ENCODE peak calls at places on chromosomes 4 and X, in six cellular contexts. K, X, A, F, L and T are unnamed samples.
A peak's percentile ranks its signal among the peaks of the same experiment; 100 is the strongest.

GRCh38 chr4:103915224-103915869 is 195.6 kb upstream of the TACR3 start:
- DNase-seq in K (no peak), X (no peak), A (peak; percentile 17), F (peak; percentile 33), L (no peak), T (no peak)

GRCh38 chr4:99801005-99801699 is 15.5 kb upstream of the DAPP1 start:
- DNase-seq in K (no peak), X (no peak), A (no peak), F (no peak), L (no peak), T (no peak)

GRCh38 chrX:11967986-11968385 is 170.3 kb upstream of the FRMPD4 start:
- DNase-seq in K (no peak), X (no peak), A (no peak), F (no peak), L (no peak), T (no peak)

GRCh38 chrX:68647156-68647957 is at the start of gene STARD8:
- DNase-seq in K (no peak), X (peak; percentile 40), A (peak; percentile 40), F (no peak), L (peak; percentile 39), T (no peak)

GRCh38 chr4:181364504-181364903 is 878.7 kb upstream of the TENM3 start:
- DNase-seq in K (no peak), X (no peak), A (no peak), F (no peak), L (no peak), T (no peak)

GRCh38 chrX:64885850-64886249 is 90.4 kb downstream of the ZC4H2 start:
- DNase-seq in K (no peak), X (no peak), A (no peak), F (no peak), L (no peak), T (no peak)

GRCh38 chr4:17577660-17578481 is 873 bp downstream of the LAP3 start:
- DNase-seq in K (no peak), X (peak; percentile 37), A (peak; percentile 23), F (no peak), L (peak; percentile 49), T (no peak)

GRCh38 chr4:186676531-186677158 is 47.0 kb downstream of the FAT1 start:
- DNase-seq in K (peak; percentile 38), X (no peak), A (peak; percentile 87), F (no peak), L (no peak), T (peak; percentile 70)

GRCh38 chr4:26719954-26720552 is 136.2 kb downstream of the TBC1D19 start:
- DNase-seq in K (no peak), X (no peak), A (peak; percentile 73), F (no peak), L (no peak), T (no peak)

GRCh38 chr4:6472008-6472386 is 417 bp downstream of the PPP2R2C start:
- DNase-seq in K (no peak), X (no peak), A (no peak), F (no peak), L (no peak), T (no peak)

GRCh38 chr4:6473264-6474052 is 1.0 kb upstream of the PPP2R2C start:
- DNase-seq in K (no peak), X (no peak), A (no peak), F (no peak), L (no peak), T (no peak)

GRCh38 chr4:6471303-6472007 is 959 bp downstream of the PPP2R2C start:
- DNase-seq in K (no peak), X (no peak), A (no peak), F (no peak), L (no peak), T (no peak)

GRCh38 chr4:6474053-6474568 is 1.7 kb upstream of the PPP2R2C start:
- DNase-seq in K (no peak), X (no peak), A (no peak), F (no peak), L (no peak), T (no peak)

DNA sequence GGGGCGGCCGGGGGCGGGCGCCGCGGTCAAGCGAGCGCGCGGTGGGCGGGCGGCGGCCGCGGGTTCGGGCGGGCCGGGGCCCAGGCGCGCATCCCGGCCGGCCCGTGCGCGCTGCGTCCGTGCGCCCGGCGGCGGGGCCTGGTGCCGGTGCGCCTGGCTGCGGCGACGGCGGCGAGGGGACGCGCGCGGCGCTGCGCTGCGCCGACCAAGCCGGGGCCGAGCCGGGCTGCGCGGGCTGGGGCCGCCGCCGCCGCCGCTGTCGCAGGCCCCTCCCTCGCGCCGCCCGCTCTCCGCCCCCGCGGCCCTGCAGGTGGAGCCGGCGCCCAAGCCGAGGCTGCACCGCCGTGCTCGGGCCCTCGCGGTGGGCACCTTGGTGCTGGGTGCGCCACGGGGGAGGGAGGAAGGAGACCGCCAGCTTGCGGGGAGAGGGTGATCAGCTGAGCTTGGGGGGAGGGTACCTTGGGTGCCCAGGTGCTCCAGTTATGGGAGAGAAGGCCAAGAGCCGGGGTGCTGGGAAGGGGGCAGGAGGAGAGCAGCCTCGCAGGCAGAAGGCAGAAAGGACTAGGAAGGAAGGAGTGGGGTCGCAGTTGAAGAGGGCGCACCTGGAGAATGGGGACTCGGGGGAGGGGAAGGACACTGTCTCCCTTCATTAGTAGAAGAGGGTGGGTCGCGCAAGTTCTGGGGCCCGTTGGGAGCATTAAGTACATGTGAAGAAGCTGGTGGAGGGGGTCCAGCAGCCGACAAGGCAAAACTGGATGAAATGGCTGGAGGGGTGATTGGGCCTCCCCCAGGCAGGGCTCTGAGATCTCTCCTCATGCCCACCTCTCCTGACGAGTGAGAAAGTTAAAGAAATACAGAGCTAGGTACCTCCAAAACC is at the start of gene PPP2R2C:
- DNase-seq in K (no peak), X (no peak), A (no peak), F (no peak), L (no peak), T (no peak)
- H3K4me3 ChIP-seq in K (peak within 1 kb of the TSS; percentile 55), X (no peak within 1 kb of the TSS), A (no peak within 1 kb of the TSS), F (no peak within 1 kb of the TSS), L (no peak within 1 kb of the TSS), T (no peak within 1 kb of the TSS)

DNA sequence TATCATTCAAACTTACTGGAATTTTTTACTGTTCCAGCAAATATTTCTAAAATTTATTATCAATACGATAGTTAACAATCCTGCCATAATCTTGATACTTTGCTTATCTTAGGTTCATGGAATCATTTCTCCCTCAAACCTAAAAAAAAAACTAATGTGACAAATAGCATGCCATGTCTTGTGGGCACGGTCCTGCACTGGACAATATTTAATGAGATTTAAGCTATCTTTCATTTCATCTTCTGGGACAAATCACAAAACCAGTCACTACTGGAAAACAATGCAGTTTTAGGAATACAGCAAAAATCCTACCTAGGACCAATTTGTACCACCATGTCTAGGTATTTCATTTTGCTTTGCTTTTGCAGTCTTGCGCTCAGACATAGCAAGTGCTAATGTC is 93.7 kb downstream of the FRYL start:
- DNase-seq in K (no peak), X (no peak), A (no peak), F (no peak), L (no peak), T (no peak)
- TF ChIP-seq CTCF in K (no peak), X (no peak), A (no peak), F (no peak), L (no peak), T (no peak)

GRCh38 chr4:142021761-142022160 is 385.4 kb downstream of the IL15 start:
- DNase-seq in K (no peak), X (no peak), A (no peak), F (no peak), L (no peak), T (no peak)

GRCh38 chr4:142021181-142021580 is 384.8 kb downstream of the IL15 start:
- DNase-seq in K (no peak), X (no peak), A (no peak), F (no peak), L (no peak), T (no peak)

GRCh38 chr4:142016031-142016430 is 379.6 kb downstream of the IL15 start:
- DNase-seq in K (no peak), X (no peak), A (no peak), F (no peak), L (no peak), T (no peak)
- H3K4me3 ChIP-seq in K (no peak overlapping the region), X (no peak overlapping the region), A (no peak overlapping the region), F (no peak overlapping the region), L (no peak overlapping the region), T (no peak overlapping the region)

DNA sequence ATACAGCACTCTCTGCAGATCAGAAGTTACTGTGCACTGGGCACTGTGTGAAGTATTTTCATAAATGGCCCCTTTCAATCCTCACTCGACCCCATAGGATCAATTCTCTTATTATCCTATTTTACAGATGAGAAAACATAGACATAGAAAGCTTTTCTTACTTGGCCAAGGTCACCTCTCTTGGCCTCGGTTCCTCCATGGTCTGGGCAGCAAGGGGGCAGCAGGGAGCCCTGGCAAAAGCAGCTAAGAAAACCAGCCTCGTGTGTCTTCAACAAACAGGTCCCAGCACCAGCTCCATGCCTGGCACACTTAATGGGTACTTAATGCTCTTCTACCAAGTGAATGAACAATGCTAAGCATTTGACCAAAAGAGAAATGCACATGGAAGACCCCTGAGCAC is 34.4 kb downstream of the BST1 start:
- DNase-seq in K (no peak), X (no peak), A (no peak), F (no peak), L (no peak), T (no peak)
- TF ChIP-seq CTCF in K (no peak), X (no peak), A (no peak), F (peak; percentile 16), L (no peak), T (no peak)

DNA sequence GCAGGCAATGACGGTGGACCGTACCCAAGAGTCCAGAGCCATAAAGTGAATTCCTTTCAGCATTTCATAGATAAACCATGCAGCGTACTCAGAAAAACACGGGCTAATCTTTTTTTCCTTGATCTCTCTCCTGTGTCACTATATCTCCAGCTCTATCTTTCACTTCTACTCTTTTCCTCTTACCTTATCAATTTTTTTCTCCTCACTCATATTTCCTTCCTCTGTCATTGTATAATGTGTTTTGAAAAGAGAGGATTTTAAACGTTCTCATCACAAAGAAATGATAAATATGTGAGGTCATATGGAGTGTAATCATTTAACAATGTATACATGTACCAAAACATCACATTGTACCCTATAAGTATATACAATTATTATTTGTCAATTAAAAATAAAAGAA is 176.5 kb downstream of the CPE start:
- DNase-seq in K (no peak), X (no peak), A (no peak), F (no peak), L (no peak), T (no peak)
- H3K4me3 ChIP-seq in K (no peak overlapping the region), X (no peak overlapping the region), A (no peak overlapping the region), F (no peak overlapping the region), L (no peak overlapping the region), T (no peak overlapping the region)

DNA sequence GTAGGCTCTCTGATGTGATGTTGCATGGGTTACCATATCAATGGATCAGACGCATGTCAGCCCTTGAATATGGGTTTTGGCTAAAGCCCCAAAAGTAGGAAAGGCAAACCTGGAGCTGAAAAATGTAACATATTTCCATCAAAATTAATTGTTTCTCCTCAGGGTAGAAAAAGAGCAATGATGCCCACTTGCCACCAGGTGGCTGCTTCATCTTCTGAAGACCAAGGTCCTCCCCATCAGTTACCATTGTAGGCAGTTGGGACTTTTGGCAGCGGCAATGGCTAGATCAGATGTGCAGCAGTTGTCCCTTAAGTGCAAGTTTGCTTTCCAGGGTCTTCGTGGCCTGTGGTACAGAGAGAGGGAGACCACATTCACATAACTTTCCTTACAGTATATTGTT is 118.2 kb downstream of the NAF1 start:
- DNase-seq in K (no peak), X (peak; percentile 26), A (peak; percentile 3), F (no peak), L (no peak), T (no peak)
- TF ChIP-seq CTCF in K (peak; percentile 49), X (peak; percentile 40), A (peak; percentile 36), F (peak; percentile 58), L (no peak), T (peak; percentile 52)

GRCh38 chr4:16222957-16223527 is 3.2 kb downstream of the TAPT1 start:
- DNase-seq in K (no peak), X (no peak), A (peak; percentile 33), F (no peak), L (no peak), T (no peak)
- H3K4me3 ChIP-seq in K (no peak overlapping the region), X (no peak overlapping the region), A (no peak overlapping the region), F (no peak overlapping the region), L (no peak overlapping the region), T (no peak overlapping the region)